ENCODE peak calls at places on chromosomes 3 and 15, in eight cellular contexts. J is colonic mucosa, I is body of pancreas, A is psoas muscle, P is IMR-90, Z is heart right ventricle, U is A549, H is lower lobe of right lung. F is an unnamed sample. For H3K4me1, the result is how much of the 10 kb centered on the place peaks cover.

GRCh38 chr3:111482611-111483010 is 59.4 kb upstream of the CD96 start:
- DNase-seq in Z (no peak), I (no peak), A (no peak), P (no peak), U (no peak), H (no peak), J (no peak), F (no peak)

GRCh38 chr3:51687472-51688205 is 16.6 kb downstream of the TEX264 start:
- DNase-seq in A (no peak), U (no peak), I (no peak), H (no peak), J (no peak), P (peak), Z (peak), F (no peak)

GRCh38 chr3:187970106-187970505 is 183.9 kb upstream of the LPP start:
- DNase-seq in Z (no peak), U (no peak), I (no peak), J (no peak), A (no peak), H (no peak), P (no peak), F (no peak)

GRCh38 chr3:173660645-173661299 is 263.2 kb downstream of the NLGN1 start:
- DNase-seq in U (no peak), A (no peak), H (no peak), P (peak), I (no peak), J (no peak), Z (no peak), F (no peak)

GRCh38 chr3:171566803-171567422 is 106.7 kb upstream of the TNIK start:
- DNase-seq in J (no peak), H (no peak), P (peak), A (no peak), U (peak), I (no peak), Z (no peak), F (no peak)

GRCh38 chr3:197168606-197169005 is 129.8 kb downstream of the DLG1 start:
- DNase-seq in I (no peak), H (no peak), J (no peak), P (peak), Z (no peak), A (no peak), U (no peak), F (no peak)

GRCh38 chr15:90002428-90002844 is 1.3 kb downstream of the ZNF710 start:
- DNase-seq in I (peak), A (peak), Z (peak), H (peak), P (peak), J (no peak), U (peak), F (peak)

GRCh38 chr3:120145498-120146285 is 51.4 kb upstream of the GSK3B start:
- DNase-seq in A (no peak), H (no peak), Z (no peak), U (peak), J (no peak), I (no peak), P (peak), F (no peak)

GRCh38 chr3:3288288-3288687 is 108.8 kb upstream of the CRBN start:
- DNase-seq in U (no peak), J (no peak), Z (no peak), H (no peak), A (no peak), I (no peak), P (no peak), F (no peak)

GRCh38 chr3:37762286-37762685 is 99.4 kb upstream of the CTDSPL start:
- DNase-seq in A (no peak), H (no peak), Z (no peak), I (no peak), J (no peak), P (no peak), U (no peak), F (no peak)

GRCh38 chr3:104596551-104596950 is 770.2 kb upstream of the ALCAM start:
- DNase-seq in A (no peak), P (peak), J (no peak), H (no peak), U (peak), Z (no peak), I (no peak), F (no peak)

GRCh38 chr3:114709102-114709501 is 415.3 kb downstream of the TIGIT start:
- DNase-seq in P (peak), A (no peak), Z (no peak), H (no peak), I (no peak), J (no peak), U (no peak), F (no peak)

GRCh38 chr3:147649475-147649874 is 240.3 kb downstream of the ZIC1 start:
- DNase-seq in I (no peak), A (no peak), U (no peak), P (no peak), H (no peak), Z (no peak), J (no peak), F (no peak)

GRCh38 chr3:29720660-29721059 is 439.8 kb downstream of the RBMS3 start:
- DNase-seq in H (no peak), J (no peak), U (no peak), I (no peak), P (no peak), A (no peak), Z (no peak), F (no peak)

GRCh38 chr3:176190755-176191154 is 1006.5 kb downstream of the TBL1XR1 start:
- DNase-seq in H (no peak), U (no peak), J (no peak), Z (no peak), A (no peak), I (no peak), P (no peak), F (no peak)

GRCh38 chr15:81296673-81297072 is 27.3 kb downstream of the STARD5 start:
- DNase-seq in H (peak), I (no peak), Z (peak), J (peak), A (no peak), U (no peak), P (no peak), F (peak)

GRCh38 chr3:23865595-23866396 is 51.0 kb downstream of the NKIRAS1 start:
- DNase-seq in P (peak), U (no peak), I (no peak), H (no peak), Z (no peak), J (no peak), A (no peak), F (no peak)

GRCh38 chr15:20643024-20643770 is 101.6 kb upstream of the GOLGA6L6 start:
- DNase-seq in P (no peak), H (no peak), I (no peak), U (no peak), Z (no peak), J (no peak), A (no peak), F (no peak)

GRCh38 chr15:88450125-88450798 is 16.9 kb downstream of the MRPL46 start:
- DNase-seq in H (no peak), P (peak), A (peak), J (peak), Z (peak), U (peak), I (peak), F (no peak)

GRCh38 chr3:20055020-20055775 is 15.0 kb downstream of the KAT2B start:
- DNase-seq in P (no peak), I (no peak), Z (no peak), A (no peak), U (no peak), H (no peak), J (no peak), F (no peak)

GRCh38 chr3:1693145-1693544 is 405.5 kb upstream of the CNTN4 start:
- DNase-seq in J (no peak), I (no peak), U (no peak), H (no peak), Z (no peak), A (no peak), P (no peak), F (no peak)

GRCh38 chr3:56322862-56323261 is 145.4 kb downstream of the ERC2 start:
- DNase-seq in H (no peak), A (no peak), J (no peak), I (no peak), P (no peak), U (no peak), Z (no peak), F (no peak)

GRCh38 chr3:126971891-126972351 is 11.0 kb upstream of the PLXNA1 start:
- DNase-seq in U (no peak), A (peak), J (peak), Z (peak), P (peak), I (peak), H (peak), F (peak)

GRCh38 chr3:186687120-186687651 is 21.4 kb downstream of the HRG start:
- DNase-seq in A (no peak), H (no peak), P (no peak), I (no peak), Z (no peak), U (no peak), J (no peak), F (no peak)

GRCh38 chr3:149536429-149536828 is 61.9 kb downstream of the TM4SF4 start:
- DNase-seq in U (no peak), P (no peak), A (peak), I (peak), J (peak), H (peak), Z (peak), F (peak)

GRCh38 chr3:14001136-14001535 is 121.3 kb upstream of the WNT7A start:
- DNase-seq in J (no peak), I (no peak), A (no peak), Z (no peak), P (peak), U (no peak), H (no peak), F (no peak)

GRCh38 chr3:132090921-132091320 is 56.1 kb upstream of the CPNE4 start:
- DNase-seq in P (peak), A (no peak), Z (no peak), H (no peak), U (no peak), J (no peak), I (no peak), F (no peak)

GRCh38 chr15:95295905-95296618 is 1034.4 kb upstream of the NR2F2 start:
- DNase-seq in U (no peak), H (no peak), P (no peak), I (no peak), Z (no peak), A (no peak), J (no peak), F (no peak)

GRCh38 chr3:179016979-179017670 is 54.5 kb downstream of the ZMAT3 start:
- DNase-seq in Z (no peak), P (no peak), A (no peak), I (no peak), H (no peak), U (no peak), J (no peak), F (no peak)

GRCh38 chr3:196800742-196801141 is 61.1 kb downstream of the PAK2 start:
- DNase-seq in J (no peak), P (no peak), H (no peak), U (no peak), Z (no peak), A (no peak), I (no peak), F (no peak)

GRCh38 chr15:72778796-72779195 is 4.8 kb downstream of the ADPGK start:
- DNase-seq in I (no peak), U (no peak), A (no peak), P (peak), H (no peak), J (no peak), Z (no peak), F (no peak)

DNA sequence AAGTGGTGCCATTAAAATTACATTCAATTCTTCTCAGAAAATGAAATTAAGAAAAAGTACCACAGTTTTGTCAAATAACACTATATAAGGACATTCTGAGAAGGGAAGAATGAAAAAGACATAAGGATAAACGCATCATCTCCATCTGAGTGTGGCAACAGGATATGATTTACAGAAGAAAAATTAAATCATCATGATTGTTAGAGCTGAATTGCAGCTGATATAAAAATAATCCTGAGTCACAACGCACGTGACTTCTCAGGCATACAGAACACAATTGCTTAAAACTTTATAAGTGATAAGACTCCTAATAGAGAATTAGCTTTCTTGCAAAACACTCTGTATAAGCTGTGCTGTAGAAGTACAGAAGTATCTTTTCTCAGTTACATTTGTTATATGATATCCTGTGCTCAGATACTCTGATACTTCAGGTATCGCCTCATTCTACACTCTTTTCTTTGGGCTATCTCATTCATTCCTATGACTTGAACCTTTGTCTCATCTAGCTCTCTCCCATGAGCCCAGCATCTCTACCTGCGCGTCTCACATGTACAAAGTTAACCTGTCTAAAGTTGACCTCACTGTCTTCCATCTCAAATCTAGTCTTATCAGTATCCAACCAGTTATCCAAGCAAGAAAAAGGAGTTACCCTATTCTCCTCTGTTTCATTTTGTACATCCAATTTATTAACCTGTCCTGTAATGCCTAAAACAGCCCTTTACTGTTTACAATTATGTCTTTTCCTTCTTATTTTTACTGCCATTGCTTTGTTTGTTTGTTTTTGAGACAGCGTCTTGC is 134.0 kb downstream of the GREM1 start:
- DNase-seq in P (peak), I (no peak), H (no peak), Z (no peak), U (no peak), A (no peak), J (no peak), F (no peak)
- H3K4me1 ChIP-seq in P (under half), I (under half), H (under half), Z (under half), U (half or more), A (under half), J (under half), F (under half)

DNA sequence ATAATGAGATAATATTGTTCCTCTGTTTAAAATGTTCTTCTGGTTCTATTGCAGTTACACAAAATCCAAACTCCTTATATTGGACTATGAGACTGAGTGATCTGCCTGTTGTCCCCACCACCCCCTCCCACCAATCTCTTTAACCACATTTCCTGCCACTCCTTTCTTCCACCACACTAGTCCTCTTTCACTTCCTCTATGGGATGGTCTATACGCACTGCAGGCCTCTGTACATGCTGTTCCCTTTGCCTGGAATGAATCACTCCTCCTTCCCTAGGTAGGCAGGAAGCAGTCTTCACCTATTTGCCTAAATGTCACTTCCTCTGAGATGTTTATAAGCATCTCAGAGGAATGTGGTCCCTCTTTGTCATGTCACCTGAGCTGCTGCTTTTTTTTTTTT is 4.0 kb downstream of the MAP2K1 start:
- DNase-seq in P (no peak), U (no peak), A (no peak), H (no peak), I (no peak), J (peak), Z (no peak), F (no peak)
- H3K27ac ChIP-seq in P (no peak), U (no peak), A (no peak), H (peak), I (no peak), J (no peak), Z (no peak), F (no peak)

GRCh38 chr15:59764775-59765174 is 75.7 kb upstream of the BNIP2 start:
- DNase-seq in Z (no peak), I (no peak), U (no peak), H (no peak), J (no peak), A (no peak), P (no peak), F (no peak)
- TF ChIP-seq CTCF in Z (no peak), I (no peak), U (no peak), H (no peak), J (no peak), A (no peak), P (no peak), F (no peak)

GRCh38 chr15:76334438-76335004 is 2.1 kb upstream of the ISL2 start:
- DNase-seq in J (no peak), H (no peak), I (no peak), Z (no peak), U (no peak), A (no peak), P (no peak), F (no peak)

GRCh38 chr15:76333720-76334437 is 2.7 kb upstream of the ISL2 start:
- DNase-seq in I (no peak), H (no peak), P (no peak), A (no peak), J (no peak), Z (no peak), U (peak), F (no peak)

GRCh38 chr15:76336254-76337046 is at the start of gene ISL2:
- DNase-seq in I (peak), A (no peak), H (peak), Z (peak), U (peak), J (peak), P (peak), F (peak)

GRCh38 chr15:76335851-76336253 is 721 bp upstream of the ISL2 start:
- DNase-seq in J (no peak), H (no peak), I (no peak), U (peak), A (no peak), Z (no peak), P (no peak), F (no peak)

DNA sequence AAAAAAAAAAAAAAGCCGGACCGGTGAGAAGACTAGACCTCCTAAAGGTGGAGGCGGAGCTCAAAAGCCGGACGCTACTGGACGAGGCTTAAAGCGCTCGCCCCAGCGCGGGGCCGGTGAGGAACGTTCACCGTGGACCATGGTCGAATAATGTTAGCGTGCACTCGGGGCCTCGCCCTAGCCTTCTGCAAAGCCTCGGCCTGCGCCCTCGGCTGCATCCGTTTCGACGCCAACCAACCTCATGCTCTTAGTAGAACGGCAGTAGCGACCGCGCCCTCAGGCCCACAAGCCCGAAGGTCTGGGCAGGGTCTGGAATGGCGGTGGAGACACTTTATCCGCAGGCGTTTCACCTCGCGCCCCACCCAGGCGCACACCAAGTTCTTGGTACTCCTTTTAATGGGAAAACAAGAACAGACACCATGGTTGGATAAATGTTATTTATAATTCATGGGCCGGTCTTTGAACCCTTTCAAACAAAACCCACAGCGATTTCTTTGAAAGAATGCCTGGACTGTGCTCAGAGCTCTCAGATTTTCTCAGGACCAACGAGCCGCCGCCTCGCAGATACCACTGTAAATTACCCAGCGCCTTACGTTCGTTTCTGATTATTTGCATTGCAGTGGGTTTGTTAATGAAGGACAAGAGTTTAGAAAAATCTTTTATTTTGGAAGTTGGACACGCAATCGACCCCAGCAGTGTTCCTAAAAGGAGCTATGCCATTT is 1.3 kb upstream of the ISL2 start:
- DNase-seq in P (no peak), I (no peak), U (no peak), H (no peak), A (no peak), J (no peak), Z (no peak), F (no peak)
- H3K4me1 ChIP-seq in P (under half), I (under half), U (under half), H (under half), A (under half), J (under half), Z (under half), F (under half)

GRCh38 chr3:159075302-159075701 is 273.4 kb downstream of the MFSD1 start:
- DNase-seq in Z (no peak), P (no peak), U (no peak), J (no peak), H (no peak), A (no peak), I (no peak), F (no peak)
- H3K27ac ChIP-seq in Z (no peak), P (no peak), U (no peak), J (no peak), H (no peak), A (no peak), I (no peak), F (no peak)

DNA sequence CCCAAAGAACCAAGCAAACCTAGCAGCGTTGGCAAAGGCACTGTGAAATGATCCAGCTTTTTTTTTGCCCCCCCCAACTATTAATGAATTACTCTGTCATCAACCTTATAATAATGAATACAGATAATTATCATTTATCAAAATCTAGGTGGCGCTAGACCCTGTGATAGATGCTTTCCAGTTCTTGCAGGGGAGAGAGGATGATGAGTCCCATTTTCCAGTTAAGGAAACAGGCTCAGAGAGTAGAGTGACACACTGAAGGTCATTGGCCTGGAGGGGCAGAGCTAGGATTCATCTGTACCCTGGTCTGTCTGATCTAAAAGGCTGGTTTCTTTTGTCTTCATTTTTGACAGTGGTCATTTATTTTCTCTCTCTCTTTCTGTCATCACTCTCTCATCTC is 5.0 kb downstream of the ACOX2 start:
- DNase-seq in H (no peak), J (no peak), P (no peak), A (no peak), I (no peak), U (no peak), Z (no peak), F (no peak)
- TF ChIP-seq CTCF in H (no peak), J (no peak), P (no peak), A (no peak), I (no peak), U (peak), Z (no peak), F (no peak)

GRCh38 chr3:195268608-195269309 is 2.2 kb downstream of the XXYLT1 start:
- DNase-seq in I (no peak), U (no peak), P (no peak), J (no peak), Z (no peak), H (no peak), A (no peak), F (no peak)
- H3K4me1 ChIP-seq in I (under half), U (under half), P (under half), J (under half), Z (under half), H (under half), A (under half), F (under half)

GRCh38 chr15:58564967-58565366 is 133.2 kb downstream of the LIPC start:
- DNase-seq in I (no peak), Z (no peak), P (no peak), U (no peak), J (peak), H (no peak), A (no peak), F (no peak)
- H3K27ac ChIP-seq in I (no peak), Z (no peak), P (no peak), U (no peak), J (no peak), H (no peak), A (no peak), F (no peak)

GRCh38 chr3:26118165-26118564 is 328.3 kb downstream of the OXSM start:
- DNase-seq in I (no peak), A (no peak), Z (no peak), U (no peak), P (no peak), J (no peak), H (no peak), F (no peak)
- TF ChIP-seq CTCF in I (no peak), A (peak), Z (peak), U (no peak), P (no peak), J (no peak), H (no peak), F (peak)